ENCODE peak calls at places on chromosomes 1 and 21, in four cellular contexts. L is SK-N-MC, G is transverse colon, T is HL-60. E is an unnamed sample.

GRCh38 chr1:214427871-214428277 is 123.5 kb downstream of the PTPN14 start:
- DNase-seq in L (no peak), G (peak), T (peak), E (peak)

GRCh38 chr1:31792116-31792515 is 23.7 kb downstream of the SPOCD1 start:
- DNase-seq in T (no peak), G (no peak), L (no peak), E (peak)

GRCh38 chr1:208534604-208534907 is 290.4 kb upstream of the PLXNA2 start:
- DNase-seq in T (no peak), G (peak), L (no peak), E (no peak)

GRCh38 chr1:13828454-13829151 is 128.6 kb downstream of the PRDM2 start:
- DNase-seq in G (peak), T (no peak), L (no peak), E (peak)

GRCh38 chr1:172363852-172364251 is 56.6 kb upstream of the C1orf105 start:
- DNase-seq in G (no peak), T (no peak), L (no peak), E (no peak)

GRCh38 chr1:234582626-234583354 is 27.2 kb downstream of the IRF2BP2 start:
- DNase-seq in L (no peak), G (no peak), T (no peak), E (no peak)

GRCh38 chr1:173555651-173556305 is 47.1 kb downstream of the SLC9C2 start:
- DNase-seq in T (no peak), G (no peak), L (no peak), E (no peak)

GRCh38 chr21:35624896-35625295 is 435.4 kb downstream of the SETD4 start:
- DNase-seq in G (no peak), L (no peak), T (no peak), E (no peak)

GRCh38 chr1:62103880-62104279 is 90.8 kb upstream of the L1TD1 start:
- DNase-seq in T (no peak), G (no peak), L (no peak), E (no peak)

GRCh38 chr21:21373969-21374368 is 375.8 kb downstream of the NCAM2 start:
- DNase-seq in G (no peak), L (no peak), T (no peak), E (no peak)

GRCh38 chr1:97489834-97490233 is 431.0 kb downstream of the DPYD start:
- DNase-seq in L (no peak), T (peak), G (no peak), E (no peak)

GRCh38 chr1:29875557-29876028 is 639.3 kb downstream of the PTPRU start:
- DNase-seq in L (no peak), T (no peak), G (no peak), E (no peak)

GRCh38 chr1:236997882-236998281 is 6.4 kb downstream of the MT1HL1 start:
- DNase-seq in L (no peak), T (no peak), G (no peak), E (no peak)

GRCh38 chr1:212650228-212650627 is 41.7 kb downstream of the ATF3 start:
- DNase-seq in G (no peak), L (no peak), T (no peak), E (no peak)

GRCh38 chr1:15220825-15221431 is 26.1 kb upstream of the FHAD1 start:
- DNase-seq in G (peak), T (no peak), L (no peak), E (peak)

GRCh38 chr1:205286335-205286950 is 35.1 kb downstream of the NUAK2 start:
- DNase-seq in G (peak), T (peak), L (no peak), E (peak)

GRCh38 chr1:210104103-210104502 is 128.5 kb upstream of the SERTAD4 start:
- DNase-seq in G (no peak), T (no peak), L (no peak), E (no peak)

GRCh38 chr1:7783178-7783711 is 846 bp upstream of the PER3 start:
- DNase-seq in T (no peak), L (no peak), G (peak), E (peak)

GRCh38 chr1:15468145-15468544 is 7.8 kb upstream of the CELA2B start:
- DNase-seq in L (no peak), G (no peak), T (no peak), E (no peak)

GRCh38 chr1:32386993-32387392 is 7.2 kb downstream of the BSDC1 start:
- DNase-seq in T (no peak), G (no peak), L (no peak), E (no peak)

GRCh38 chr1:110060034-110060661 is 10.3 kb downstream of the ALX3 start:
- DNase-seq in G (peak), L (no peak), T (peak), E (peak)

GRCh38 chr21:41939391-41939790 is 14.4 kb downstream of the C2CD2 start:
- DNase-seq in G (no peak), L (no peak), T (no peak), E (no peak)

GRCh38 chr1:177517556-177517955 is 346.8 kb downstream of the BRINP2 start:
- DNase-seq in T (no peak), L (no peak), G (no peak), E (no peak)

GRCh38 chr1:34500451-34500850 is 254.4 kb upstream of the GJB5 start:
- DNase-seq in T (no peak), L (no peak), G (no peak), E (no peak)

GRCh38 chr1:203040518-203041275 is 14.4 kb downstream of the PPFIA4 start:
- DNase-seq in T (no peak), L (no peak), G (no peak), E (no peak)

GRCh38 chr1:29808141-29808995 is 572.0 kb downstream of the PTPRU start:
- DNase-seq in L (no peak), T (no peak), G (no peak), E (peak)

GRCh38 chr1:44832068-44832700 is 10.9 kb downstream of the PTCH2 start:
- DNase-seq in L (no peak), T (no peak), G (no peak), E (no peak)

GRCh38 chr21:27507695-27508094 is 540.8 kb upstream of the ADAMTS5 start:
- DNase-seq in G (no peak), T (no peak), L (no peak), E (no peak)

GRCh38 chr21:27505516-27505915 is 538.6 kb upstream of the ADAMTS5 start:
- DNase-seq in L (no peak), T (no peak), G (no peak), E (no peak)

GRCh38 chr21:27498025-27498424 is 531.1 kb upstream of the ADAMTS5 start:
- DNase-seq in L (no peak), G (no peak), T (no peak), E (no peak)

GRCh38 chr21:27502801-27503200 is 535.9 kb upstream of the ADAMTS5 start:
- DNase-seq in T (no peak), G (no peak), L (no peak), E (no peak)
- TF ChIP-seq POLR2AphosphoS5 in T (no peak), G (no peak), L (no peak), E (no peak)

GRCh38 chr1:9651565-9652378 is at the start of gene PIK3CD:
- DNase-seq in T (no peak), L (no peak), G (no peak), E (no peak)
- TF ChIP-seq POLR2AphosphoS5 in T (peak), L (no peak), G (no peak), E (no peak)

GRCh38 chr1:40830419-40830943 is 31.7 kb downstream of the CITED4 start:
- DNase-seq in L (no peak), T (no peak), G (no peak), E (no peak)
- TF ChIP-seq POLR2AphosphoS5 in L (no peak), T (no peak), G (no peak), E (no peak)

DNA sequence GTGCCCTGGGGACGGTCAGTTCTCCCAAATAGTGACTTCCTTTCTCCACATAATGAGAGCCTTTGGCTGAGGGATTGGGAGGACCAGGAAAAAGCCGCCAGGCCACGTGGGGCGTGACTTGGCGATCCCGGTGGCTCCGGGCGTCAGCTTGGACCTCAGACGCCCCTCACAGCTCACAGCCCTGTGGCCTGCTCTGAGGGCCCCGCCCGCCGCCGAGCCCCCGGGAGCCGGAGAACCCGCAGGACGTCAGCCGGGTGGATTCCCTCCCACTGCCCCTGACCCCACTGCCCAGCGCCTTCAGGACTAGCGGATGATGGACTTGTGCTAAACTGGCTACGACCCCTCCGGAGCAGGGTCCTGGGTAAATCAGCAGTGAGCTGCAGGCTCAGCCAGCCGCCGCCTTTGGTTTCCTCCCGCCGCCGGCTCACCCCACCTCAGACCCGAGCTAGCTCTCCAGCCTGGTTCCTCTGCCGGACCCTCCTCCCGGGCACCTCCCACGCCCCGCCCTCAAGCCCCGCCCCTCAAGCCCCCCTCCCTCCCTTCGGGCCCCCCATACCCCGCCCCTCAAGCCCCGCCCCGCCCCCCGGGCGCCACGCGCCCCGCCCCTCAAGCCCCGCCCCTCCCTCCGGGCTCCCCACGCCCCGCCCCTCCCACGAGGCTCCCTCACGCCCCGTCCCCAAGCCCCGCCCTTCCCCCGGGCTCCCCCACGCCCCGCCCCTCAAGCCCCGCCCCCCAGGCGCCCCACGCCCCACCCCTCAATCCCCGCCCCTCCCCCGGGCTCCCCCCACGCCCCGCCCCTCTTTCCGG is 10.0 kb upstream of the FAAP20 start:
- DNase-seq in G (peak), L (no peak), T (peak), E (peak)
- TF ChIP-seq POLR2AphosphoS5 in G (peak), L (no peak), T (no peak), E (no peak)

DNA sequence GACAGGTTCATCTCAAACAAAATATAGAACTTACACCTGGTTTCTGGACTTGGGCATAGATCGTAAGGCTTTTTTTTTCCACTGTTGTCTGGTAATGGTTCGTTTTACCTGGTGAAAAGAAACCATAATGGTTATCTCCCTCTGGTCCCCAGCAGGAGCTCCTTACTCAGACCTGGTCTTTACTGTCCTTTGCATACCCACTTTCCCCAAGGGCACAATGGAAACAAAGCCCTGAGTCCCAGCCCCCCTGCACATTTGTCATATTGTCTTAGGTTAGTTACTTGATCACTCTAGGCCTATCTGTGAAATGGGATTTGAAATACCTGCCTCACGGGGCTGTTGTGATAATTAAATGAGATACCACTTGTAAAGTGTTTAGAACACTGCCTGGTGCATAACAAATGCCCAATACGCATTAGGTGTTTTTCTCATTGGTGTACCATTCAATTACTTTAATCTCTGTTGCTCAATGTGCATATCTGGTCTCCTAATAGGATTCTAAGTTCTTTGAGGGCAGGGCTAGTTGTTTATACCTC is 27.0 kb downstream of the SLAMF1 start:
- DNase-seq in G (no peak), L (no peak), T (no peak), E (no peak)
- TF ChIP-seq POLR2AphosphoS5 in G (no peak), L (no peak), T (no peak), E (no peak)

DNA sequence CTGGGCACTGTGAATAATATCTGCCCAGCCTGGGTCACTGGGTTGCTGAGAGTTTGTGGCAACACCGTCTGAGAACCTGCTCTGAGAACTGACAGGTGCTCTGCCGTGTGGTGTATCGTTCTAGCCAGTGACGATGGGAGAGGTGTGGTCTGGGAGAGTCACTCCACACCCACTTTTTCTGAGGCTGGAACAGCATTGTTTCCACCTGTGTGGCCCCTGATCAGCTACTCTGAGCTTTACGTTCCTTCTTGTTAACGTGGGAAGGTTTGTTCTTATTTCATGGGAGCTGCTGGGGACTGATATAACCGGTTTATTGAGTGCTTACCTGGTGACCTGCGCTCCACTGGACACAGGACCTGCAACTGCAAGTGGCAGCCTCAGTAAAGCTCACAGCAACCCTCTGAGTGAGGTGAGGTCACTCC is 34.8 kb upstream of the TENT5C start:
- DNase-seq in T (no peak), L (no peak), G (peak), E (peak)
- TF ChIP-seq POLR2AphosphoS5 in T (no peak), L (no peak), G (no peak), E (peak)

GRCh38 chr1:82485591-82486369 is 685.0 kb downstream of the ADGRL2 start:
- DNase-seq in T (no peak), L (no peak), G (peak), E (no peak)
- TF ChIP-seq POLR2AphosphoS5 in T (no peak), L (no peak), G (no peak), E (no peak)

DNA sequence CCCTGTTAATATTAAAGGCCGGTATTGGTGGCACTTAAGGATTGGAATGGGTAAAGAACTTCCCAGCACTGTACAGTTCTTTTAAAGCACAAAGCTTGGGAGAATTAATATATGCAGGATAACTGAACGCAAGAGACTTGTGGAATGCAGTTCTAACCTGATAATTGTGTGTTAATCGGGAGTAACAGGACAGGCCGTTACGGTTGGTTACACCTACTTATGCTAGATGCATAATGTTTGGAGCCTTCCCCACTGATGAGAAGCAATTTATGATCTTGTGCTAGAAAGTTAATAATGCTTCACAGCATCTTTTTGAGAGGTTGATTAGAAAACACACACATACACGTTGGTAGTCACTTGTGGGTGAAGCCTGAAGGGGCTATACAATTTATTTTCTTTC is 7.0 kb downstream of the CHTOP start:
- DNase-seq in G (no peak), T (no peak), L (no peak), E (no peak)
- TF ChIP-seq POLR2AphosphoS5 in G (no peak), T (no peak), L (no peak), E (no peak)